ENCODE peak calls at places on chromosomes 4 and X, in nine cellular contexts. U is lower leg skin; J is prostate gland; P is esophagus squamous epithelium; N is GM23338; V is CD4-positive, alpha-beta T cell; C is neural crest cell; A is PC-3; Z is body of pancreas. R is an unnamed sample.

GRCh38 chrX:16727637-16728036 is 8.2 kb downstream of the SYAP1 start:
- DNase-seq in V (no peak), Z (no peak), J (no peak), U (no peak), P (no peak), A (peak; percentile 29), C (no peak), N (no peak), R (no peak)

GRCh38 chr4:15920723-15921591 is 17.6 kb downstream of the FGFBP1 start:
- DNase-seq in U (peak; percentile 80), Z (peak; percentile 63), N (no peak), V (no peak), C (no peak), A (peak; percentile 93), P (peak; percentile 3), J (peak; percentile 12), R (peak; percentile 78)

GRCh38 chrX:104288269-104288668 is 33.5 kb upstream of the ESX1 start:
- DNase-seq in N (peak; percentile 65), C (no peak), A (no peak), P (no peak), V (no peak), U (no peak), Z (no peak), J (no peak), R (no peak)

GRCh38 chrX:108001218-108001814 is 19.1 kb upstream of the TEX13B start:
- DNase-seq in C (no peak), V (no peak), U (peak; percentile 24), Z (peak; percentile 7), A (peak; percentile 83), J (peak; percentile 12), P (no peak), N (peak; percentile 68), R (peak; percentile 24)

GRCh38 chr4:153418114-153418513 is 48.0 kb upstream of the TMEM131L start:
- DNase-seq in N (no peak), C (no peak), J (no peak), P (no peak), A (no peak), U (no peak), Z (no peak), V (no peak), R (no peak)

GRCh38 chr4:19983072-19983471 is 268.6 kb upstream of the SLIT2 start:
- DNase-seq in A (peak; percentile 57), P (no peak), N (no peak), Z (no peak), U (no peak), J (no peak), V (no peak), C (no peak), R (no peak)

GRCh38 chrX:21940356-21940829 is at the start of gene SMS:
- DNase-seq in U (peak; percentile 49), C (peak; percentile 54), J (peak; percentile 58), N (peak; percentile 74), Z (peak; percentile 73), P (no peak), V (peak; percentile 35), A (peak; percentile 81), R (peak; percentile 79)

GRCh38 chr4:147833741-147834140 is 101.9 kb downstream of the ARHGAP10 start:
- DNase-seq in V (no peak), J (no peak), P (no peak), N (no peak), A (no peak), U (no peak), C (no peak), Z (no peak), R (no peak)

GRCh38 chrX:18931972-18932371 is 51.9 kb downstream of the PHKA2 start:
- DNase-seq in N (peak; percentile 45), Z (peak; percentile 2), A (peak; percentile 58), C (no peak), P (no peak), U (no peak), J (no peak), V (no peak), R (peak; percentile 10)

GRCh38 chrX:131060147-131060546 is 2.0 kb downstream of the ARHGAP36 start:
- DNase-seq in U (no peak), V (no peak), Z (no peak), P (no peak), N (no peak), C (no peak), J (no peak), A (no peak), R (no peak)

GRCh38 chrX:131059231-131059630 is 1.1 kb downstream of the ARHGAP36 start:
- DNase-seq in A (no peak), Z (no peak), N (no peak), C (no peak), P (no peak), J (no peak), U (no peak), V (no peak), R (no peak)

GRCh38 chrX:131067216-131067615 is 9.1 kb downstream of the ARHGAP36 start:
- DNase-seq in P (no peak), V (no peak), A (no peak), C (no peak), U (no peak), N (peak; percentile 56), Z (no peak), J (no peak), R (no peak)

GRCh38 chrX:131066237-131066636 is 8.1 kb downstream of the ARHGAP36 start:
- DNase-seq in C (no peak), P (no peak), A (no peak), V (no peak), J (no peak), N (no peak), Z (no peak), U (no peak), R (no peak)

GRCh38 chrX:131063613-131064012 is 5.5 kb downstream of the ARHGAP36 start:
- DNase-seq in A (no peak), Z (no peak), N (peak; percentile 63), J (no peak), V (no peak), C (no peak), P (no peak), U (no peak), R (no peak)
- TF ChIP-seq CTCF in A (peak; percentile 37), Z (no peak), N (peak; percentile 55), J (no peak), V (no peak), C (peak; percentile 55), P (no peak), U (no peak), R (no peak)

GRCh38 chr4:80798082-80798481 is 232.4 kb upstream of the BMP3 start:
- DNase-seq in Z (no peak), N (no peak), C (no peak), V (no peak), U (no peak), J (no peak), P (no peak), A (peak; percentile 15), R (no peak)

GRCh38 chr4:80806472-80806871 is 224.0 kb upstream of the BMP3 start:
- DNase-seq in A (no peak), V (no peak), P (no peak), Z (no peak), J (no peak), U (no peak), C (no peak), N (no peak), R (no peak)

GRCh38 chr4:80803337-80803736 is 227.2 kb upstream of the BMP3 start:
- DNase-seq in U (no peak), C (no peak), N (no peak), Z (no peak), P (no peak), J (no peak), A (no peak), V (no peak), R (no peak)
- TF ChIP-seq CTCF in U (no peak), C (no peak), N (no peak), Z (no peak), P (no peak), J (no peak), A (no peak), V (no peak), R (no peak)

GRCh38 chr4:136690363-136690762 is 841.9 kb downstream of the PCDH18 start:
- DNase-seq in U (no peak), V (no peak), P (no peak), C (no peak), N (no peak), A (peak; percentile 34), Z (no peak), J (no peak), R (no peak)

GRCh38 chr4:136691607-136692006 is 840.7 kb downstream of the PCDH18 start:
- DNase-seq in J (no peak), A (no peak), C (no peak), N (no peak), Z (no peak), P (no peak), U (no peak), V (no peak), R (no peak)

GRCh38 chr4:136687596-136687995 is 844.7 kb downstream of the PCDH18 start:
- DNase-seq in C (no peak), N (no peak), Z (no peak), U (no peak), A (no peak), P (no peak), J (no peak), V (no peak), R (no peak)

DNA sequence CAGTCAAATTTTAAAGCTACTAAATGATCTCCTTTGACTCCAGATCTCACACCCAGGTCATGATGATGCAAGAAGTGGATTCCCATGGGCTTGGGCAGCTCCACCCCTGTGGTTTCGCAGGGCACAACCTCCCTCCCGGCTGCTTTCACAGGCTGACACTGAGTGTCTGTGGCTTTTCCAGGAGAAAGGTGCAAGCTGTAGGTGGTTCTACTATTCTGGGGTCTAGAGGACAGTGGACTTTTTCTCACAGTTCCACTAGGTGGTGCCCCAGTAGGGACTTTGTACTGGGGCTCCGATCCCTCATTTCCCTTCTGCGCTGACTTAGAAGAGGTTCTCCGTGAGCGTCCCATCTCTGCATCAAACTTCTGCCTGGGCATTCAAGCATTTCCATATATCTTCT is 845.2 kb downstream of the PCDH18 start:
- DNase-seq in V (no peak), A (no peak), Z (no peak), J (no peak), U (no peak), N (peak; percentile 52), P (no peak), C (no peak), R (no peak)
- TF ChIP-seq CTCF in V (no peak), A (no peak), Z (no peak), J (no peak), U (no peak), N (peak; percentile 46), P (no peak), C (no peak), R (no peak)

GRCh38 chr4:1153567-1154090 is 18.8 kb downstream of the SPON2 start:
- DNase-seq in P (no peak), U (no peak), V (no peak), C (no peak), J (no peak), Z (peak; percentile 87), A (no peak), N (no peak), R (no peak)

GRCh38 chr4:1154126-1154522 is 18.3 kb downstream of the SPON2 start:
- DNase-seq in N (no peak), U (no peak), V (no peak), Z (peak; percentile 64), C (no peak), P (no peak), A (no peak), J (no peak), R (no peak)

GRCh38 chr4:1151541-1151940 is 20.8 kb downstream of the SPON2 start:
- DNase-seq in C (no peak), U (no peak), A (no peak), P (no peak), Z (no peak), J (no peak), N (no peak), V (no peak), R (no peak)

GRCh38 chr4:1152284-1152683 is 20.1 kb downstream of the SPON2 start:
- DNase-seq in A (peak; percentile 56), C (no peak), J (no peak), P (no peak), V (no peak), U (no peak), N (no peak), Z (peak; percentile 70), R (no peak)

GRCh38 chr4:1150875-1151274 is 21.5 kb downstream of the SPON2 start:
- DNase-seq in A (no peak), U (no peak), P (no peak), V (no peak), Z (no peak), N (no peak), C (no peak), J (no peak), R (no peak)
- TF ChIP-seq CTCF in A (no peak), U (no peak), P (no peak), V (no peak), Z (no peak), N (no peak), C (no peak), J (no peak), R (no peak)

R was measured in Calu3.